ENCODE peak calls at places on chromosomes 3 and 15, in six cellular contexts. Q is GM06990, G is GM12865, Y is astrocyte of the spinal cord, P is esophagus squamous epithelium, R is nephron progenitor cell. S is an unnamed sample.

GRCh38 chr3:71684752-71685151 is 40.5 kb downstream of the EIF4E3 start:
- DNase-seq in Q (no peak), G (no peak), Y (peak; percentile 78), P (peak; percentile 1), R (no peak), S (no peak)

GRCh38 chr15:80758130-80758529 is 21.0 kb upstream of the CEMIP start:
- DNase-seq in Q (no peak), G (no peak), Y (no peak), P (no peak), R (no peak), S (no peak)

GRCh38 chr15:67968564-67969440 is 85.3 kb upstream of the PIAS1 start:
- DNase-seq in Q (no peak), G (no peak), Y (no peak), P (no peak), R (peak; percentile 45), S (no peak)

GRCh38 chr15:98896802-98897732 is 110.5 kb downstream of the PGPEP1L start:
- DNase-seq in Q (no peak), G (no peak), Y (peak; percentile 99), P (no peak), R (no peak), S (no peak)

GRCh38 chr15:32979710-32980109 is 214.8 kb downstream of the FMN1 start:
- DNase-seq in Q (no peak), G (no peak), Y (peak; percentile 92), P (no peak), R (no peak), S (no peak)

GRCh38 chr15:52503788-52504496 is 24.7 kb downstream of the MYO5A start:
- DNase-seq in Q (peak; percentile 53), G (peak; percentile 74), Y (peak; percentile 41), P (no peak), R (no peak), S (no peak)

GRCh38 chr3:180855364-180855763 is 57.1 kb upstream of the FXR1 start:
- DNase-seq in Q (no peak), G (peak; percentile 24), Y (no peak), P (no peak), R (no peak), S (no peak)

GRCh38 chr3:104825116-104825515 is 541.6 kb upstream of the ALCAM start:
- DNase-seq in Q (no peak), G (no peak), Y (peak; percentile 84), P (no peak), R (no peak), S (no peak)

GRCh38 chr3:51340311-51340829 is 44.7 kb upstream of the MANF start:
- DNase-seq in Q (no peak), G (no peak), Y (peak; percentile 94), P (no peak), R (no peak), S (no peak)

GRCh38 chr3:72100626-72101187 is 315.8 kb upstream of the PROK2 start:
- DNase-seq in Q (peak; percentile 91), G (peak; percentile 92), Y (peak; percentile 45), P (peak; percentile 18), R (peak; percentile 89), S (peak; percentile 70)

GRCh38 chr3:186931487-186932280 is 1.4 kb downstream of the ST6GAL1 start:
- DNase-seq in Q (peak; percentile 45), G (peak; percentile 57), Y (peak; percentile 38), P (no peak), R (peak; percentile 43), S (peak; percentile 7)

GRCh38 chr3:41653575-41654239 is 308.2 kb downstream of the ULK4 start:
- DNase-seq in Q (no peak), G (no peak), Y (peak; percentile 26), P (no peak), R (no peak), S (no peak)

GRCh38 chr3:72887723-72888545 is at the start of gene GXYLT2:
- DNase-seq in Q (peak; percentile 47), G (peak; percentile 50), Y (peak; percentile 80), P (no peak), R (peak; percentile 85), S (peak; percentile 53)

GRCh38 chr3:11379238-11379823 is 107.1 kb downstream of the ATG7 start:
- DNase-seq in Q (no peak), G (peak; percentile 25), Y (peak; percentile 84), P (no peak), R (peak; percentile 12), S (peak; percentile 19)

GRCh38 chr3:123421353-123422174 is 27.3 kb downstream of the ADCY5 start:
- DNase-seq in Q (no peak), G (peak; percentile 5), Y (no peak), P (no peak), R (no peak), S (no peak)

GRCh38 chr3:148648685-148649352 is 48.9 kb upstream of the AGTR1 start:
- DNase-seq in Q (no peak), G (no peak), Y (peak; percentile 82), P (no peak), R (no peak), S (no peak)

GRCh38 chr3:28912120-28912885 is 368.6 kb upstream of the RBMS3 start:
- DNase-seq in Q (no peak), G (no peak), Y (no peak), P (no peak), R (no peak), S (no peak)

GRCh38 chr15:80942746-80943565 is 46.7 kb downstream of the MESD start:
- DNase-seq in Q (no peak), G (no peak), Y (no peak), P (no peak), R (no peak), S (no peak)

GRCh38 chr3:156341831-156342416 is 213.0 kb downstream of the SSR3 start:
- DNase-seq in Q (peak; percentile 25), G (peak; percentile 68), Y (no peak), P (no peak), R (no peak), S (no peak)

GRCh38 chr3:70849911-70850699 is 537.7 kb upstream of the MDFIC2 start:
- DNase-seq in Q (no peak), G (no peak), Y (peak; percentile 90), P (no peak), R (no peak), S (no peak)

GRCh38 chr3:51514210-51514609 is 14.4 kb upstream of the DCAF1 start:
- DNase-seq in Q (no peak), G (no peak), Y (no peak), P (no peak), R (no peak), S (no peak)

GRCh38 chr3:183212565-183212964 is 40.5 kb upstream of the B3GNT5 start:
- DNase-seq in Q (no peak), G (no peak), Y (no peak), P (no peak), R (no peak), S (no peak)

GRCh38 chr3:159785276-159785675 is 203.4 kb upstream of the IL12A start:
- DNase-seq in Q (no peak), G (no peak), Y (no peak), P (no peak), R (no peak), S (no peak)

GRCh38 chr3:71503525-71504249 is 79.8 kb downstream of the FOXP1 start:
- DNase-seq in Q (no peak), G (no peak), Y (no peak), P (no peak), R (no peak), S (no peak)

GRCh38 chr15:96293446-96293845 is 37.1 kb upstream of the NR2F2 start:
- DNase-seq in Q (no peak), G (no peak), Y (no peak), P (no peak), R (no peak), S (no peak)

GRCh38 chr3:124395584-124396340 is 334.5 kb upstream of the UMPS start:
- DNase-seq in Q (no peak), G (no peak), Y (no peak), P (no peak), R (no peak), S (no peak)

GRCh38 chr15:34240537-34240936 is 15.7 kb downstream of the EMC4 start:
- DNase-seq in Q (no peak), G (no peak), Y (no peak), P (no peak), R (no peak), S (no peak)

GRCh38 chr3:73399666-73400253 is 225.0 kb downstream of the PDZRN3 start:
- DNase-seq in Q (no peak), G (no peak), Y (no peak), P (no peak), R (no peak), S (no peak)

DNA sequence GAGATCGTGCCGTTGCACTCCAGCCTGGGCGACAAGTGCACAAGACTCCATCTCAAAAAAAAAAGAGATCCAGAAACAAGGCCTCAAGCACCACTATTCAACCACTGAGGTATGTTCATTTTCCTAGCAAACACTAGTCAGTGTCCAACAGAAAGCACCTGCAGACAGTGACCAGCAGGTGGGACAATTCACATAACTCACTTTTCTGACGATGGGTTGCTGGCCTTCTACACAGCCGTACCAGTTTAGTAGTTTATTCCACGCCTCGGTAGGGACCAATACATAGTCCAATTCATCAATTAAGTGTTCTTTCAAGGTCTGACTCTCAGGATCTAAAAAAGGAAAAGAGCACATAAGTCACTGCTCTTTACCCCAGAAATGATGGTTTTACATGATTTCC is 12.4 kb downstream of the USP4 start:
- DNase-seq in Q (no peak), G (no peak), Y (no peak), P (no peak), R (no peak), S (no peak)
- TF ChIP-seq CTCF in Q (peak; percentile 3), G (peak; percentile 23), Y (peak; percentile 30), P (no peak), R (no peak), S (peak; percentile 52)

DNA sequence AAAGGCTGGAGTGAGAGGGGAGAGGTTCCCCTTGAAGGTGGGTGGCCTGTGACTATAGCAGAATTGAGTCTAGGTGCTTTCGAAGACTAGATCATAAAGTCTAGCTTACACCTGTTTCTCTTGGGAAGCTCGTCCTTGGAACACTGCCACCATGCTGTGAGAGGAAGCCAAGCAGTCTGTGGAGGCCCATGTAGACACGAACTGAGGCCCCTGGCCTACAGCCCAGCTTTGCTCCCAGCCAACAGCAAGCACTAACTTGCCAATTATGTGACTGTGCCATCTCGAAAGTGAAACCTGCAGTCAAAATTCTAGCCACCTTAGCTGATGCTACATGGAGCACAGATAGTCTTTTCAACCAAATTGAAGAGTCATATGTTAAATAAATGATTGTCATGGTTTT is 190.5 kb upstream of the NECTIN3 start:
- DNase-seq in Q (no peak), G (peak; percentile 47), Y (peak; percentile 72), P (no peak), R (no peak), S (no peak)
- TF ChIP-seq CTCF in Q (peak; percentile 46), G (peak; percentile 25), Y (peak; percentile 41), P (no peak), R (no peak), S (peak; percentile 29)

GRCh38 chr3:36210840-36211655 is 169.3 kb upstream of the STAC start:
- DNase-seq in Q (no peak), G (no peak), Y (no peak), P (no peak), R (no peak), S (no peak)
- TF ChIP-seq CTCF in Q (no peak), G (no peak), Y (no peak), P (no peak), R (no peak), S (no peak)

GRCh38 chr3:173876476-173876875 is 478.9 kb downstream of the NLGN1 start:
- DNase-seq in Q (no peak), G (no peak), Y (no peak), P (no peak), R (no peak), S (no peak)
- TF ChIP-seq CTCF in Q (peak; percentile 12), G (no peak), Y (peak; percentile 27), P (no peak), R (peak; percentile 31), S (peak; percentile 59)